ENCODE peak calls at places on chromosomes 4 and X, in nine cellular contexts. X, D, I, Y, G, L, W, F and U are unnamed samples.
A peak's percentile ranks its signal among the peaks of the same experiment; 100 is the strongest.

GRCh38 chr4:139815646-139816601 is 150.3 kb downstream of the MGST2 start:
- DNase-seq in X (no peak), D (peak; percentile 85), I (no peak), Y (peak; percentile 10), G (peak; percentile 14), L (peak; percentile 82), W (peak; percentile 68), F (peak; percentile 91), U (peak; percentile 85)

GRCh38 chrX:47723689-47724088 is 64.7 kb upstream of the UXT start:
- DNase-seq in X (no peak), D (no peak), I (no peak), Y (no peak), G (no peak), L (no peak), W (no peak), F (no peak), U (no peak)

GRCh38 chr4:825969-826330 is at the start of gene CPLX1:
- DNase-seq in X (no peak), D (no peak), I (no peak), Y (peak; percentile 39), G (no peak), L (no peak), W (no peak), F (no peak), U (no peak)

GRCh38 chr4:142351958-142352357 is 494.1 kb downstream of the INPP4B start:
- DNase-seq in X (no peak), D (no peak), I (no peak), Y (no peak), G (no peak), L (no peak), W (no peak), F (no peak), U (no peak)

GRCh38 chr4:74583066-74583700 is 138.2 kb downstream of the AREG start:
- DNase-seq in X (no peak), D (no peak), I (no peak), Y (no peak), G (no peak), L (no peak), W (no peak), F (peak; percentile 1), U (peak; percentile 6)

GRCh38 chr4:38939150-38939549 is 71.5 kb downstream of the FAM114A1 start:
- DNase-seq in X (no peak), D (no peak), I (peak; percentile 27), Y (no peak), G (no peak), L (no peak), W (no peak), F (no peak), U (no peak)

GRCh38 chrX:101658661-101659477 is 781 bp downstream of the ARMCX2 start:
- DNase-seq in X (peak; percentile 37), D (peak; percentile 88), I (peak; percentile 45), Y (peak; percentile 29), G (peak; percentile 72), L (no peak), W (peak; percentile 82), F (peak; percentile 67), U (peak; percentile 52)

GRCh38 chr4:25727711-25728493 is 72.3 kb downstream of the SLC34A2 start:
- DNase-seq in X (no peak), D (no peak), I (no peak), Y (no peak), G (no peak), L (no peak), W (no peak), F (no peak), U (no peak)

GRCh38 chr4:5866841-5867782 is 25.8 kb downstream of the CRMP1 start:
- DNase-seq in X (no peak), D (no peak), I (no peak), Y (no peak), G (no peak), L (no peak), W (no peak), F (no peak), U (no peak)

GRCh38 chr4:185822791-185823190 is 10.8 kb upstream of the SORBS2 start:
- DNase-seq in X (no peak), D (no peak), I (no peak), Y (no peak), G (no peak), L (no peak), W (no peak), F (no peak), U (no peak)

GRCh38 chr4:9979101-9979815 is 42.0 kb downstream of the SLC2A9 start:
- DNase-seq in X (no peak), D (no peak), I (no peak), Y (no peak), G (no peak), L (no peak), W (no peak), F (no peak), U (no peak)

GRCh38 chr4:56668267-56668666 is 12.8 kb downstream of the HOPX start:
- DNase-seq in X (no peak), D (no peak), I (no peak), Y (peak; percentile 30), G (no peak), L (peak; percentile 53), W (no peak), F (peak; percentile 33), U (no peak)

GRCh38 chrX:138127314-138127713 is 561.4 kb downstream of the ZIC3 start:
- DNase-seq in X (no peak), D (no peak), I (no peak), Y (no peak), G (no peak), L (no peak), W (no peak), F (no peak), U (peak; percentile 38)

GRCh38 chr4:136864580-136865185 is 667.6 kb downstream of the PCDH18 start:
- DNase-seq in X (peak; percentile 85), D (no peak), I (no peak), Y (peak; percentile 10), G (no peak), L (peak; percentile 85), W (no peak), F (peak; percentile 68), U (peak; percentile 69)

GRCh38 chrX:123740006-123740405 is 7.2 kb upstream of the THOC2 start:
- DNase-seq in X (no peak), D (no peak), I (no peak), Y (no peak), G (no peak), L (peak; percentile 19), W (no peak), F (no peak), U (no peak)

GRCh38 chr4:4762909-4763814 is 96.3 kb upstream of the MSX1 start:
- DNase-seq in X (no peak), D (no peak), I (peak; percentile 58), Y (peak; percentile 19), G (peak; percentile 47), L (no peak), W (no peak), F (peak; percentile 87), U (peak; percentile 69)